ENCODE peak calls at places on chromosomes 4 and X, in six cellular contexts. E is heart left ventricle, M is dorsolateral prefrontal cortex, T is endodermal cell, N is colonic mucosa, A is GM12878. X is an unnamed sample.

GRCh38 chr4:115396034-115396433 is 282.6 kb upstream of the NDST4 start:
- DNase-seq in T (no peak), M (no peak), N (no peak), A (no peak), E (no peak), X (no peak)

GRCh38 chrX:8913665-8914409 is 112.7 kb upstream of the FAM9A start:
- DNase-seq in M (no peak), E (peak; percentile 36), T (no peak), A (no peak), N (peak; percentile 19), X (peak; percentile 34)

GRCh38 chr4:122777846-122778501 is 45.5 kb downstream of the BBS12 start:
- DNase-seq in M (no peak), A (no peak), E (no peak), T (no peak), N (no peak), X (no peak)

GRCh38 chr4:141409556-141409955 is 188.9 kb downstream of the ZNF330 start:
- DNase-seq in A (no peak), E (no peak), M (no peak), N (no peak), T (no peak), X (no peak)

GRCh38 chrX:112968351-112969133 is 127.9 kb upstream of the AMOT start:
- DNase-seq in A (no peak), N (no peak), T (no peak), E (no peak), M (no peak), X (no peak)

GRCh38 chr4:173526724-173527102 is 3.3 kb downstream of the HAND2 start:
- DNase-seq in T (no peak), M (no peak), A (no peak), E (no peak), N (no peak), X (no peak)

GRCh38 chr4:47213971-47214370 is 182.6 kb downstream of the GABRB1 start:
- DNase-seq in A (no peak), E (no peak), M (no peak), T (no peak), N (no peak), X (no peak)

GRCh38 chrX:41922694-41923171 is 621 bp downstream of the CASK start:
- DNase-seq in M (peak; percentile 54), N (peak; percentile 29), A (no peak), T (peak; percentile 78), E (peak; percentile 28), X (peak; percentile 22)

GRCh38 chr4:101355246-101355645 is 7.9 kb upstream of the PPP3CA start:
- DNase-seq in A (no peak), E (no peak), M (no peak), T (no peak), N (no peak), X (no peak)

GRCh38 chrX:68588653-68589371 is 58.7 kb upstream of the STARD8 start:
- DNase-seq in E (no peak), M (no peak), N (no peak), A (no peak), T (no peak), X (no peak)

GRCh38 chr4:138003248-138003647 is 238.9 kb downstream of the SLC7A11 start:
- DNase-seq in M (no peak), N (no peak), A (no peak), T (no peak), E (no peak), X (no peak)

GRCh38 chr4:20773144-20773997 is 73.1 kb downstream of the PACRGL start:
- DNase-seq in N (peak; percentile 40), T (peak; percentile 88), A (no peak), M (peak; percentile 47), E (no peak), X (peak; percentile 64)

GRCh38 chr4:186483656-186484055 is 71.7 kb downstream of the MTNR1A start:
- DNase-seq in T (no peak), M (no peak), E (no peak), A (no peak), N (no peak), X (no peak)

GRCh38 chr4:2248044-2248780 is 6.3 kb upstream of the HAUS3 start:
- DNase-seq in A (no peak), N (no peak), M (peak; percentile 28), E (no peak), T (no peak), X (no peak)

GRCh38 chr4:17544205-17544604 is 29.2 kb downstream of the CLRN2 start:
- DNase-seq in T (peak; percentile 75), N (no peak), E (no peak), M (peak; percentile 79), A (no peak), X (no peak)

GRCh38 chr4:23768541-23768940 is 121.3 kb downstream of the PPARGC1A start:
- DNase-seq in A (no peak), M (no peak), N (no peak), T (no peak), E (no peak), X (no peak)

GRCh38 chrX:7132335-7133035 is 15.0 kb upstream of the STS start:
- DNase-seq in A (no peak), N (peak; percentile 93), E (peak; percentile 52), T (peak; percentile 86), M (no peak), X (peak; percentile 46)

GRCh38 chr4:119570401-119570800 is 58.2 kb downstream of the PDE5A start:
- DNase-seq in A (no peak), N (no peak), E (no peak), M (no peak), T (no peak), X (no peak)

GRCh38 chr4:147777456-147778091 is 45.7 kb downstream of the ARHGAP10 start:
- DNase-seq in E (no peak), M (no peak), N (no peak), A (no peak), T (no peak), X (no peak)

GRCh38 chr4:16226816-16227461 is 668 bp upstream of the TAPT1 start:
- DNase-seq in A (no peak), T (peak; percentile 87), E (peak; percentile 71), N (peak; percentile 73), M (peak; percentile 67), X (peak; percentile 73)

GRCh38 chr4:10461091-10461849 is 4.0 kb upstream of the ZNF518B start:
- DNase-seq in N (peak; percentile 60), A (peak; percentile 31), E (peak; percentile 44), M (peak; percentile 52), T (peak; percentile 89), X (peak; percentile 83)

GRCh38 chrX:38804481-38805293 is 3.4 kb downstream of the MID1IP1 start:
- DNase-seq in T (peak; percentile 56), M (no peak), E (peak; percentile 40), A (no peak), N (no peak), X (no peak)

GRCh38 chrX:115690554-115691216 is 129.7 kb downstream of the PLS3 start:
- DNase-seq in E (peak; percentile 31), N (peak; percentile 54), T (peak; percentile 94), M (no peak), A (peak; percentile 23), X (peak; percentile 69)

GRCh38 chrX:13791559-13791958 is 25.3 kb downstream of the GPM6B start:
- DNase-seq in E (no peak), M (peak; percentile 53), A (no peak), N (no peak), T (no peak), X (peak; percentile 19)

GRCh38 chr4:88159137-88159725 is 792 bp upstream of the ABCG2 start:
- DNase-seq in T (peak; percentile 91), E (peak; percentile 25), M (no peak), N (no peak), A (no peak), X (peak; percentile 34)

GRCh38 chrX:47283015-47283771 is 50.4 kb downstream of the USP11 start:
- DNase-seq in M (peak; percentile 60), T (no peak), A (no peak), E (peak; percentile 31), N (no peak), X (peak; percentile 81)

GRCh38 chrX:110415440-110416167 is 57.0 kb downstream of the RTL9 start:
- DNase-seq in A (no peak), N (no peak), M (no peak), T (no peak), E (no peak), X (no peak)

GRCh38 chr4:138113819-138114415 is 128.2 kb downstream of the SLC7A11 start:
- DNase-seq in M (no peak), E (no peak), A (no peak), N (no peak), T (no peak), X (no peak)

GRCh38 chrX:13511557-13512330 is 57.7 kb upstream of the EGFL6 start:
- DNase-seq in T (no peak), E (no peak), M (no peak), N (no peak), A (no peak), X (no peak)

GRCh38 chr4:111602848-111603247 is 542.4 kb upstream of the FAM241A start:
- DNase-seq in T (no peak), A (no peak), N (no peak), E (no peak), M (no peak), X (no peak)

GRCh38 chr4:38177792-38178665 is 217.8 kb downstream of the PTTG2 start:
- DNase-seq in A (no peak), E (peak; percentile 90), N (peak; percentile 68), M (no peak), T (no peak), X (peak; percentile 40)

GRCh38 chr4:168908859-168909390 is 101.1 kb downstream of the CBR4 start:
- DNase-seq in N (no peak), T (no peak), M (no peak), A (no peak), E (no peak), X (no peak)

GRCh38 chr4:168907119-168907698 is 102.8 kb downstream of the CBR4 start:
- DNase-seq in M (no peak), E (no peak), T (no peak), N (no peak), A (no peak), X (no peak)

DNA sequence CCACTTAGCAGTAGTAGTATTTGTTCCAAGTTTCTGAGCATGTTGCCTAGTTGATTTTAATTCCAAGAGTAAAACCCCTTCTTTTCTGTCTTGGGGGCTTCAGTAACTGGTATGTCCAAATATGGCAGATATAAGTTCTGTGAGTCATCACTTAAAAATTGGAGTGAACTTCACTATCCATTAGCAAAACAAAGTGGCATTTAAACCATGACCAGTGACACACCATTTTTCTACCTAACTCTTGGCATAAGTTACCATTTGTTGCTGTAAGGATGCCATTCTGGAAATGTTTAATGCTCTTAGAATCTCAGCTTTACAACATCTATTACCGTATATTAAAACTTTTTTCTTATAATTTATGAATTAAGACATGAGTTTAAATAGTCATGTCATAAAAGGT is 102.0 kb downstream of the CBR4 start:
- DNase-seq in A (no peak), N (no peak), T (no peak), E (no peak), M (no peak), X (no peak)
- H3K27ac ChIP-seq in A (no peak overlapping the region), N (no peak overlapping the region), T (no peak overlapping the region), E (peak overlapping the region; percentile 57), M (no peak overlapping the region), X (no peak overlapping the region)

GRCh38 chrX:124228849-124229248 is 103.6 kb upstream of the TEX13D start:
- DNase-seq in N (no peak), A (no peak), T (no peak), M (no peak), E (no peak), X (no peak)
- H3K27me3 ChIP-seq in N (no peaks in the 10 kb centered on the region), A (no peaks in the 10 kb centered on the region), T (no peaks in the 10 kb centered on the region), M (peaks cover 47% of the 10 kb centered on the region), E (no peaks in the 10 kb centered on the region), X (no peaks in the 10 kb centered on the region)

GRCh38 chr4:183391204-183391603 is 53.2 kb upstream of the CDKN2AIP start:
- DNase-seq in N (no peak), A (no peak), E (no peak), T (peak; percentile 70), M (no peak), X (no peak)
- H3K27ac ChIP-seq in N (no peak overlapping the region), A (no peak overlapping the region), E (no peak overlapping the region), T (no peak overlapping the region), M (no peak overlapping the region), X (no peak overlapping the region)

GRCh38 chrX:133307637-133308485 is 89.7 kb upstream of the TFDP3 start:
- DNase-seq in A (no peak), N (no peak), T (peak; percentile 67), M (peak; percentile 42), E (no peak), X (no peak)
- H3K27me3 ChIP-seq in A (no peaks in the 10 kb centered on the region), N (no peaks in the 10 kb centered on the region), T (no peaks in the 10 kb centered on the region), M (peaks cover 70% of the 10 kb centered on the region), E (no peaks in the 10 kb centered on the region), X (no peaks in the 10 kb centered on the region)